ENCODE peak calls at places on chromosomes 5 and 9, in seven cellular contexts. E is BJ, F is OCI-LY7, O is upper lobe of right lung, N is fibroblast of pulmonary artery, L is brain microvascular endothelial cell, X is A549. T is an unnamed sample.

GRCh38 chr5:168826292-168826725 is 247.1 kb upstream of the PANK3 start:
- DNase-seq in E (no peak), F (no peak), O (no peak), N (no peak), L (no peak), X (no peak), T (peak)

GRCh38 chr9:107044872-107045271 is 181.9 kb downstream of the ZNF462 start:
- DNase-seq in E (no peak), F (peak), O (no peak), N (no peak), L (no peak), X (no peak), T (no peak)

GRCh38 chr9:95218790-95219189 is 98.7 kb downstream of the FANCC start:
- DNase-seq in E (no peak), F (no peak), O (no peak), N (no peak), L (no peak), X (no peak), T (no peak)

GRCh38 chr9:114421147-114421546 is 33.4 kb upstream of the AKNA start:
- DNase-seq in E (no peak), F (no peak), O (peak), N (no peak), L (no peak), X (no peak), T (no peak)

GRCh38 chr5:119537704-119538103 is 85.4 kb downstream of the HSD17B4 start:
- DNase-seq in E (no peak), F (no peak), O (no peak), N (peak), L (peak), X (no peak), T (peak)

GRCh38 chr5:166185232-166185631 is 2106.2 kb upstream of the WWC1 start:
- DNase-seq in E (no peak), F (no peak), O (no peak), N (no peak), L (no peak), X (no peak), T (no peak)

GRCh38 chr5:161966544-161966943 is 101.0 kb upstream of the GABRG2 start:
- DNase-seq in E (no peak), F (peak), O (no peak), N (no peak), L (no peak), X (no peak), T (peak)

GRCh38 chr9:89462817-89463216 is 35.1 kb downstream of the SEMA4D start:
- DNase-seq in E (no peak), F (no peak), O (no peak), N (no peak), L (no peak), X (no peak), T (no peak)

GRCh38 chr9:97567894-97568202 is 65.3 kb downstream of the TSTD2 start:
- DNase-seq in E (no peak), F (no peak), O (no peak), N (no peak), L (no peak), X (no peak), T (no peak)

GRCh38 chr5:11104543-11105151 is 343.6 kb upstream of the DAP start:
- DNase-seq in E (no peak), F (no peak), O (no peak), N (no peak), L (no peak), X (no peak), T (no peak)

GRCh38 chr5:13830536-13830935 is 114.0 kb downstream of the DNAH5 start:
- DNase-seq in E (no peak), F (no peak), O (no peak), N (no peak), L (no peak), X (no peak), T (no peak)

DNA sequence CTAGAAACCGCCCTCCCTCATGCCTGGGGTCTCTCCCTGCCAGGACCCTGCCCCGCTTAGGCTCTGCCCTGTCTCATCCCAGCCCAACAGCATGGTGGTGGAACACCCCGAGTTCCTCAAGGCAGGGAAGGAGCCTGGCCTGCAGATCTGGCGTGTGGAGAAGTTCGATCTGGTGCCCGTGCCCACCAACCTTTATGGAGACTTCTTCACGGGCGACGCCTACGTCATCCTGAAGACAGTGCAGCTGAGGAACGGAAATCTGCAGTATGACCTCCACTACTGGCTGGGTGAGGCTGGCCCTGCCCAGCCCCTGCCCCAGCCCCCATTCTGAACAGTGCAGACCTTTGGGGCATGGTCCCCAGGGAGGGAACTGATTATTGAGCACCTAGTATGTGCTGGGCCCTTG is 33.9 kb downstream of the GSN start:
- DNase-seq in E (no peak), F (no peak), O (peak), N (no peak), L (no peak), X (no peak), T (no peak)
- H3K4me3 ChIP-seq in E (no peak), F (no peak), O (no peak), N (no peak), L (no peak), X (no peak), T (no peak)

GRCh38 chr5:15383469-15383868 is 116.5 kb upstream of the FBXL7 start:
- DNase-seq in E (no peak), F (no peak), O (no peak), N (peak), L (peak), X (no peak), T (peak)
- TF ChIP-seq CTCF in E (peak), F (peak), O (peak), N (peak), L (peak), X (no peak), T (peak)

DNA sequence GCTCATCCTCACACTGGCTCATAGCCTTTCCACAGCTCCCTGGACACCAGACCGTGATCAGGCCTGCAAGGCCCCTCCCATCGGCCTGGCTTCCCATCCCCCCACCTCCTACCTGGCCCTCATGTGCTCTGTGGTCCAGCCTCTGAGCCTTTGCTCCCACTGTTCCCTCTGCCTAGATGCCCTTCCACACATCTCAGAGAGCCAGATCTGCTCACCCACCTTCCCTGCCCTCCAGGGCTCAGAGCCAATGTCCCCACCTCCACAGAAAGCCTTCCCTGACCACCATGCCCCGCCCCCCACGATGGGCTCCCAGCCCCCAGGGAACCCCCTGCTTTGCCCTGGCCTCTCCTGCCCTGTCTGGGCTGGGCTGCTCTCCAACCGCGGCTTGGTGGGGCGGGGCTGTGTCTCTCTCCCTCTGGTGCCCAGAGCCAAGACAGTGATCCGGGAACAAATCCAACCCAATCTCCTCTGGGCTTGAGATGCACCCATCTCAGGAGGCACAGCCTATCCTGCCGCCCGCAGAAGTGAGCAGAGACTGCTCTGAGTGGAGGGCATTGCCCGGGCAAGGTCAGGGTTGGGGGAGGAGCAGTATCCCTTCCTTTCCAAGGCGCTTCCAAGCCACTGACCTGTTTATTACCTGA is 1.6 kb downstream of the NINJ1 start:
- DNase-seq in E (no peak), F (no peak), O (no peak), N (no peak), L (no peak), X (peak), T (peak)
- H3K4me3 ChIP-seq in E (peak), F (no peak), O (peak), N (peak), L (peak), X (peak), T (peak)

GRCh38 chr9:9791621-9792020 is 821.2 kb downstream of the PTPRD start:
- DNase-seq in E (no peak), F (peak), O (no peak), N (peak), L (no peak), X (no peak), T (no peak)
- TF ChIP-seq CTCF in E (no peak), F (peak), O (peak), N (no peak), L (no peak), X (no peak), T (peak)